ENCODE peak calls at places on chromosome 11, in eight cellular contexts. One of them, this sample, is unnamed.

GRCh38 chr11:8102965-8103364 is 22.0 kb downstream of the TUB start:
- DNase-seq in fibroblast of mammary gland: no peak
- DNase-seq in pancreas: no peak
- DNase-seq in MCF 10A: no peak
- DNase-seq in omental fat pad: no peak
- DNase-seq in IMR-90: no peak
- DNase-seq in uterus: no peak
- DNase-seq in cardiac muscle cell: no peak
- DNase-seq in this sample: no peak

GRCh38 chr11:69632900-69633299 is 8.1 kb upstream of the CCND1 start:
- DNase-seq in MCF 10A: no peak
- DNase-seq in omental fat pad: no peak
- DNase-seq in pancreas: no peak
- DNase-seq in IMR-90: no peak
- DNase-seq in cardiac muscle cell: no peak
- DNase-seq in fibroblast of mammary gland: no peak
- DNase-seq in uterus: no peak
- DNase-seq in this sample: no peak

GRCh38 chr11:29227816-29228215 is 789.0 kb downstream of the KCNA4 start:
- DNase-seq in cardiac muscle cell: no peak
- DNase-seq in IMR-90: no peak
- DNase-seq in pancreas: no peak
- DNase-seq in omental fat pad: no peak
- DNase-seq in uterus: no peak
- DNase-seq in MCF 10A: no peak
- DNase-seq in fibroblast of mammary gland: peak; percentile 45
- DNase-seq in this sample: no peak

GRCh38 chr11:45652781-45653180 is 12.6 kb downstream of the CHST1 start:
- DNase-seq in omental fat pad: no peak
- DNase-seq in pancreas: no peak
- DNase-seq in IMR-90: peak; percentile 52
- DNase-seq in cardiac muscle cell: no peak
- DNase-seq in MCF 10A: no peak
- DNase-seq in uterus: no peak
- DNase-seq in fibroblast of mammary gland: peak; percentile 82
- DNase-seq in this sample: no peak

GRCh38 chr11:123292647-123293046 is 97.6 kb upstream of the CLMP start:
- DNase-seq in cardiac muscle cell: no peak
- DNase-seq in IMR-90: no peak
- DNase-seq in fibroblast of mammary gland: no peak
- DNase-seq in uterus: no peak
- DNase-seq in omental fat pad: no peak
- DNase-seq in MCF 10A: no peak
- DNase-seq in pancreas: no peak
- DNase-seq in this sample: no peak

GRCh38 chr11:2310073-2310785 is 8.4 kb downstream of the TSPAN32 start:
- DNase-seq in pancreas: no peak
- DNase-seq in omental fat pad: no peak
- DNase-seq in cardiac muscle cell: no peak
- DNase-seq in MCF 10A: no peak
- DNase-seq in IMR-90: no peak
- DNase-seq in fibroblast of mammary gland: no peak
- DNase-seq in uterus: no peak
- DNase-seq in this sample: no peak

GRCh38 chr11:60874421-60875365 is 7.4 kb downstream of the ZP1 start:
- DNase-seq in uterus: no peak
- DNase-seq in cardiac muscle cell: no peak
- DNase-seq in omental fat pad: no peak
- DNase-seq in IMR-90: no peak
- DNase-seq in pancreas: no peak
- DNase-seq in MCF 10A: no peak
- DNase-seq in fibroblast of mammary gland: no peak
- DNase-seq in this sample: no peak

GRCh38 chr11:75469785-75470405 is 36.9 kb upstream of the KLHL35 start:
- DNase-seq in uterus: no peak
- DNase-seq in cardiac muscle cell: no peak
- DNase-seq in pancreas: no peak
- DNase-seq in fibroblast of mammary gland: no peak
- DNase-seq in IMR-90: no peak
- DNase-seq in MCF 10A: no peak
- DNase-seq in omental fat pad: no peak
- DNase-seq in this sample: no peak

GRCh38 chr11:96204721-96205459 is 138.1 kb downstream of the MAML2 start:
- DNase-seq in fibroblast of mammary gland: no peak
- DNase-seq in pancreas: no peak
- DNase-seq in uterus: no peak
- DNase-seq in IMR-90: no peak
- DNase-seq in cardiac muscle cell: no peak
- DNase-seq in MCF 10A: no peak
- DNase-seq in omental fat pad: no peak
- DNase-seq in this sample: no peak

GRCh38 chr11:76791861-76792260 is 8.7 kb downstream of the TSKU start:
- DNase-seq in fibroblast of mammary gland: peak; percentile 83
- DNase-seq in cardiac muscle cell: no peak
- DNase-seq in IMR-90: peak; percentile 78
- DNase-seq in pancreas: no peak
- DNase-seq in uterus: peak; percentile 48
- DNase-seq in MCF 10A: peak; percentile 90
- DNase-seq in omental fat pad: no peak
- DNase-seq in this sample: no peak

GRCh38 chr11:62542750-62543567 is 3.6 kb downstream of the AHNAK start:
- DNase-seq in uterus: peak; percentile 86
- DNase-seq in fibroblast of mammary gland: peak; percentile 86
- DNase-seq in IMR-90: peak; percentile 70
- DNase-seq in cardiac muscle cell: peak; percentile 81
- DNase-seq in pancreas: no peak
- DNase-seq in omental fat pad: no peak
- DNase-seq in MCF 10A: peak; percentile 82
- DNase-seq in this sample: no peak

GRCh38 chr11:32382339-32383049 is 52.8 kb downstream of the WT1 start:
- DNase-seq in IMR-90: no peak
- DNase-seq in uterus: no peak
- DNase-seq in MCF 10A: no peak
- DNase-seq in fibroblast of mammary gland: no peak
- DNase-seq in omental fat pad: no peak
- DNase-seq in pancreas: no peak
- DNase-seq in cardiac muscle cell: no peak
- DNase-seq in this sample: no peak

GRCh38 chr11:32888805-32889204 is 3.8 kb upstream of the QSER1 start:
- DNase-seq in MCF 10A: peak; percentile 3
- DNase-seq in uterus: no peak
- DNase-seq in cardiac muscle cell: no peak
- DNase-seq in pancreas: no peak
- DNase-seq in IMR-90: peak; percentile 76
- DNase-seq in omental fat pad: no peak
- DNase-seq in fibroblast of mammary gland: peak; percentile 47
- DNase-seq in this sample: no peak

GRCh38 chr11:74278721-74279148 is 32.7 kb downstream of the P4HA3 start:
- DNase-seq in fibroblast of mammary gland: peak; percentile 100
- DNase-seq in MCF 10A: peak; percentile 82
- DNase-seq in IMR-90: peak; percentile 100
- DNase-seq in pancreas: no peak
- DNase-seq in uterus: peak; percentile 92
- DNase-seq in cardiac muscle cell: no peak
- DNase-seq in omental fat pad: peak; percentile 75
- DNase-seq in this sample: peak; percentile 96

GRCh38 chr11:44382648-44383240 is 72.8 kb upstream of the ALX4 start:
- DNase-seq in pancreas: no peak
- DNase-seq in IMR-90: no peak
- DNase-seq in MCF 10A: no peak
- DNase-seq in uterus: no peak
- DNase-seq in fibroblast of mammary gland: no peak
- DNase-seq in cardiac muscle cell: no peak
- DNase-seq in omental fat pad: no peak
- DNase-seq in this sample: no peak

GRCh38 chr11:67055812-67056211 is 835 bp upstream of the RHOD start:
- DNase-seq in MCF 10A: peak; percentile 76
- DNase-seq in omental fat pad: no peak
- DNase-seq in fibroblast of mammary gland: peak; percentile 45
- DNase-seq in pancreas: no peak
- DNase-seq in uterus: peak; percentile 32
- DNase-seq in cardiac muscle cell: no peak
- DNase-seq in IMR-90: peak; percentile 15
- DNase-seq in this sample: peak; percentile 58

GRCh38 chr11:104319396-104319795 is 155.4 kb upstream of the PDGFD start:
- DNase-seq in omental fat pad: no peak
- DNase-seq in IMR-90: no peak
- DNase-seq in uterus: no peak
- DNase-seq in MCF 10A: no peak
- DNase-seq in cardiac muscle cell: no peak
- DNase-seq in pancreas: no peak
- DNase-seq in fibroblast of mammary gland: no peak
- DNase-seq in this sample: no peak

GRCh38 chr11:69088676-69089146 is 40.0 kb downstream of the TPCN2 start:
- DNase-seq in IMR-90: peak; percentile 76
- DNase-seq in omental fat pad: peak; percentile 77
- DNase-seq in cardiac muscle cell: peak; percentile 84
- DNase-seq in MCF 10A: peak; percentile 88
- DNase-seq in fibroblast of mammary gland: peak; percentile 78
- DNase-seq in uterus: peak; percentile 79
- DNase-seq in pancreas: peak; percentile 65
- DNase-seq in this sample: no peak

GRCh38 chr11:2892215-2893020 is 6.8 kb upstream of the CDKN1C start:
- DNase-seq in fibroblast of mammary gland: peak; percentile 44
- DNase-seq in pancreas: no peak
- DNase-seq in MCF 10A: peak; percentile 28
- DNase-seq in cardiac muscle cell: peak; percentile 76
- DNase-seq in IMR-90: peak; percentile 50
- DNase-seq in omental fat pad: no peak
- DNase-seq in uterus: peak; percentile 60
- DNase-seq in this sample: no peak

GRCh38 chr11:31262761-31263160 is 106.8 kb downstream of the DCDC1 start:
- DNase-seq in omental fat pad: no peak
- DNase-seq in fibroblast of mammary gland: peak; percentile 6
- DNase-seq in IMR-90: peak; percentile 5
- DNase-seq in cardiac muscle cell: no peak
- DNase-seq in pancreas: no peak
- DNase-seq in MCF 10A: no peak
- DNase-seq in uterus: no peak
- DNase-seq in this sample: peak; percentile 63
- TF ChIP-seq CTCF in omental fat pad: no peak
- TF ChIP-seq CTCF in fibroblast of mammary gland: no peak
- TF ChIP-seq CTCF in IMR-90: no peak
- TF ChIP-seq CTCF in cardiac muscle cell: no peak
- TF ChIP-seq CTCF in pancreas: no peak
- TF ChIP-seq CTCF in MCF 10A: no peak
- TF ChIP-seq CTCF in uterus: no peak
- TF ChIP-seq CTCF in this sample: no peak

DNA sequence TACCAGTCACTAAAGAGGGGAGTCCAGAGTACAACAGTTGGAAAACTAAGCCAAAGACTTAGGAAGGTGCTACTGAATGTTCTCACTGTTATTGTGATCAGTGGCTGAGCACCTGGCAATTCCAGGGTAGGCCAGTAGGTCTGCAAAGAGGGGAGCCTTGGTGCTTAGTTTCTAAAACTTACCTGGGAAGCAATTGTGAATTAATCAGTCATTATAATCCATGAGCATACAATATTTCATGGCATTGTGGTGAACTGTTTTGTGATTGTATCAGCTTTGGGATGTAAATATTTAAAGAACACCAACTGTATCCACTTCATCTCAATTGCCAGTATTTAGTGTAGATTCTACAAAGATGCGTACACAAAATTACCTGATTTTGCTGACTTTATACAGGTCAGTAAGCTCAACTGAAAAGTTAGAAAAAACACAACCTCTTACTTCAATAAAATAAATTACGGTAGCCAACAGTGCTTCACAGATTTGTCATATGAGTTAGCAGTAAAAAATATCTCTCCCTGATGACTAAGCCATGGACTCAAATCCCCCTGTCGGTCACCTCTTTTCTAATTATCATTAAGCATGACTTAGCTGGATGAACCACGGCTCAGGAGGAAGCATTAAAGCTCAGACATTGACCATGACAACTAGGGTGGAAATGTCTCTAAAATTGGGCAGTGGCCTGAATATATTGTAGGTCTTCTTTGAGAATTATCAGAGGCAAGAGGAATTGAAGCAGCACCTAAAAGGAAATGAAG is 30.8 kb upstream of the SORL1 start:
- DNase-seq in IMR-90: no peak
- DNase-seq in omental fat pad: no peak
- DNase-seq in uterus: no peak
- DNase-seq in fibroblast of mammary gland: no peak
- DNase-seq in cardiac muscle cell: no peak
- DNase-seq in MCF 10A: peak; percentile 23
- DNase-seq in pancreas: no peak
- DNase-seq in this sample: no peak
- TF ChIP-seq CTCF in IMR-90: no peak
- TF ChIP-seq CTCF in omental fat pad: no peak
- TF ChIP-seq CTCF in uterus: no peak
- TF ChIP-seq CTCF in fibroblast of mammary gland: no peak
- TF ChIP-seq CTCF in cardiac muscle cell: no peak
- TF ChIP-seq CTCF in MCF 10A: no peak
- TF ChIP-seq CTCF in pancreas: no peak
- TF ChIP-seq CTCF in this sample: peak; percentile 35

DNA sequence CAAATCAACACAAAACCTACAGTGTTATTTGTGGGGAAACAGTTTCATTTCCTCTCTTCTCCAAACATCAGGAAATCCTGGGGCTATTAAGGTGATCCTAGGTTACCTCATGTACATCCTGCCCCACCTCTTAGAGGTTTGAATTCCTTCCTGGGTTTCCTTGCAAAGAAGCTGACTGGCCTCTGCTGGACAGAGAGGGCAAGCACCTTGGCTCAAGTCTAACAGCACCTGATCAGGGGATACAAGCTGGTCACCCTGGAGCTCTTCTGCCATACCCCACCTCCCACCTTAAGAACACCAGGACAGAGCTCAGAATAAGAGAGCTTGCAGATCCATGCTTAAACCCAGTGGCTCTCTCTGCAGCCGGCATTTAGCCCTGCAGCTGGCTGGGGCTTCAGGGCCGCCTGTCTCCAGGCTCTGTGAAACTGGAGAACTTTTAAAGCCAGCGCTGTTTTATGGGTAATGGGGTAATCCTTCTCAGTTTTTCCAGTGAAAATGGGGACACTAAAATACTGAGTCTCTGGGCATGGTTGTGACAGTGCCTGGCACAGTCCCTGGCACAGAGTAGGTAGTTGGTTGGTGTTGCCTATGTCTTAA is 386.6 kb upstream of the NARS2 start:
- DNase-seq in uterus: no peak
- DNase-seq in pancreas: peak; percentile 27
- DNase-seq in omental fat pad: no peak
- DNase-seq in fibroblast of mammary gland: peak; percentile 31
- DNase-seq in MCF 10A: peak; percentile 81
- DNase-seq in cardiac muscle cell: no peak
- DNase-seq in IMR-90: peak; percentile 46
- DNase-seq in this sample: no peak
- TF ChIP-seq CTCF in uterus: no peak
- TF ChIP-seq CTCF in pancreas: peak; percentile 36
- TF ChIP-seq CTCF in omental fat pad: no peak
- TF ChIP-seq CTCF in fibroblast of mammary gland: peak; percentile 46
- TF ChIP-seq CTCF in MCF 10A: peak; percentile 59
- TF ChIP-seq CTCF in cardiac muscle cell: peak; percentile 63
- TF ChIP-seq CTCF in IMR-90: peak; percentile 50
- TF ChIP-seq CTCF in this sample: peak; percentile 50

DNA sequence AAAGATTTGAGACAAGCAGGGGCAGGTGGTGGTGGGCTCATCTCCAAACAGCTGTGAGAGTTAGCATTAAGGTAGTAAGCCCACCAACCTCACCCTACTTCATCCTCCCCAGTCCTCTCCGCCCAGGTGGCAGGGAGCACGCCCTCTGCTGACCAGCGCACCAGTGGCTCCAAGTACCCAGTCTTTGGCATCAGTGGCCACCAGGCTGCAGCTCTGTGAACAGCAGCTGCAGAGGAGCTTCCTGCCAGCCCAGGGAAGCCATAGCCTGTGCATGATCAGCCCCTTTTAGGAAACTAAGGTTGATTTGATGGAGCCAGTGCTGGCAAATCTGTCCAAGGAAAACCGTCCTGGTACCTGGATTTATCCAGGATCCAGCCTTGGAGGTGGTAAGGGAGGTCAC is 21.7 kb downstream of the CAVIN3 start:
- DNase-seq in uterus: no peak
- DNase-seq in MCF 10A: peak; percentile 55
- DNase-seq in IMR-90: no peak
- DNase-seq in cardiac muscle cell: peak; percentile 73
- DNase-seq in fibroblast of mammary gland: peak; percentile 12
- DNase-seq in omental fat pad: no peak
- DNase-seq in pancreas: peak; percentile 62
- DNase-seq in this sample: no peak
- TF ChIP-seq CTCF in uterus: no peak
- TF ChIP-seq CTCF in MCF 10A: peak; percentile 54
- TF ChIP-seq CTCF in IMR-90: peak; percentile 67
- TF ChIP-seq CTCF in cardiac muscle cell: peak; percentile 63
- TF ChIP-seq CTCF in fibroblast of mammary gland: peak; percentile 43
- TF ChIP-seq CTCF in omental fat pad: no peak
- TF ChIP-seq CTCF in pancreas: peak; percentile 72
- TF ChIP-seq CTCF in this sample: peak; percentile 62

This sample was measured in retinal pigment epithelial cell.